ENCODE peak calls at places on chromosomes 4 and X, in six cellular contexts. One of them, this sample, is unnamed.

GRCh38 chr4:94419956-94420355 is 31.8 kb upstream of the PDLIM5 start:
- DNase-seq in WERI-Rb-1: no peak
- DNase-seq in HT1080: peak
- DNase-seq in stimulated activated CD4-positive, alpha-beta T cell treated with anti-CD3 and anti-CD28 coated beads, Interleukin-4, amount 100 ng/mL, for 24 hours: no peak
- DNase-seq in A172: peak
- DNase-seq in A673: peak
- DNase-seq in this sample: peak

GRCh38 chr4:68278045-68278444 is 32.6 kb upstream of the TMPRSS11B start:
- DNase-seq in HT1080: no peak
- DNase-seq in stimulated activated CD4-positive, alpha-beta T cell treated with anti-CD3 and anti-CD28 coated beads, Interleukin-4, amount 100 ng/mL, for 24 hours: no peak
- DNase-seq in A172: no peak
- DNase-seq in A673: no peak
- DNase-seq in WERI-Rb-1: no peak
- DNase-seq in this sample: no peak

GRCh38 chr4:166481739-166482138 is 608.7 kb downstream of the TLL1 start:
- DNase-seq in HT1080: no peak
- DNase-seq in A673: no peak
- DNase-seq in A172: no peak
- DNase-seq in WERI-Rb-1: no peak
- DNase-seq in stimulated activated CD4-positive, alpha-beta T cell treated with anti-CD3 and anti-CD28 coated beads, Interleukin-4, amount 100 ng/mL, for 24 hours: no peak
- DNase-seq in this sample: no peak

GRCh38 chrX:20399728-20400414 is 133.2 kb upstream of the RPS6KA3 start:
- DNase-seq in HT1080: no peak
- DNase-seq in stimulated activated CD4-positive, alpha-beta T cell treated with anti-CD3 and anti-CD28 coated beads, Interleukin-4, amount 100 ng/mL, for 24 hours: no peak
- DNase-seq in A172: no peak
- DNase-seq in WERI-Rb-1: no peak
- DNase-seq in A673: no peak
- DNase-seq in this sample: no peak

GRCh38 chr4:182764137-182764536 is 153.0 kb downstream of the DCTD start:
- DNase-seq in HT1080: peak
- DNase-seq in WERI-Rb-1: no peak
- DNase-seq in A673: no peak
- DNase-seq in stimulated activated CD4-positive, alpha-beta T cell treated with anti-CD3 and anti-CD28 coated beads, Interleukin-4, amount 100 ng/mL, for 24 hours: no peak
- DNase-seq in A172: no peak
- DNase-seq in this sample: no peak

GRCh38 chrX:64192673-64193072 is 12.8 kb downstream of the AMER1 start:
- DNase-seq in A172: no peak
- DNase-seq in HT1080: no peak
- DNase-seq in WERI-Rb-1: no peak
- DNase-seq in stimulated activated CD4-positive, alpha-beta T cell treated with anti-CD3 and anti-CD28 coated beads, Interleukin-4, amount 100 ng/mL, for 24 hours: no peak
- DNase-seq in A673: no peak
- DNase-seq in this sample: no peak

GRCh38 chrX:134625315-134625718 is 33.0 kb downstream of the PLAC1 start:
- DNase-seq in HT1080: no peak
- DNase-seq in A172: no peak
- DNase-seq in WERI-Rb-1: no peak
- DNase-seq in A673: no peak
- DNase-seq in stimulated activated CD4-positive, alpha-beta T cell treated with anti-CD3 and anti-CD28 coated beads, Interleukin-4, amount 100 ng/mL, for 24 hours: no peak
- DNase-seq in this sample: no peak

GRCh38 chr4:3525532-3526430 is 6.4 kb downstream of the LRPAP1 start:
- DNase-seq in HT1080: no peak
- DNase-seq in A172: no peak
- DNase-seq in stimulated activated CD4-positive, alpha-beta T cell treated with anti-CD3 and anti-CD28 coated beads, Interleukin-4, amount 100 ng/mL, for 24 hours: no peak
- DNase-seq in A673: no peak
- DNase-seq in WERI-Rb-1: no peak
- DNase-seq in this sample: no peak

GRCh38 chr4:167196386-167196785 is 37.9 kb downstream of the SPOCK3 start:
- DNase-seq in HT1080: peak
- DNase-seq in stimulated activated CD4-positive, alpha-beta T cell treated with anti-CD3 and anti-CD28 coated beads, Interleukin-4, amount 100 ng/mL, for 24 hours: no peak
- DNase-seq in WERI-Rb-1: no peak
- DNase-seq in A172: peak
- DNase-seq in A673: no peak
- DNase-seq in this sample: no peak

GRCh38 chr4:100261346-100261745 is 71.1 kb upstream of the DDIT4L start:
- DNase-seq in WERI-Rb-1: no peak
- DNase-seq in A172: no peak
- DNase-seq in stimulated activated CD4-positive, alpha-beta T cell treated with anti-CD3 and anti-CD28 coated beads, Interleukin-4, amount 100 ng/mL, for 24 hours: no peak
- DNase-seq in HT1080: no peak
- DNase-seq in A673: no peak
- DNase-seq in this sample: no peak

GRCh38 chrX:27597506-27597905 is 7.4 kb downstream of the DCAF8L2 start:
- DNase-seq in A172: peak
- DNase-seq in stimulated activated CD4-positive, alpha-beta T cell treated with anti-CD3 and anti-CD28 coated beads, Interleukin-4, amount 100 ng/mL, for 24 hours: no peak
- DNase-seq in A673: no peak
- DNase-seq in WERI-Rb-1: no peak
- DNase-seq in HT1080: no peak
- DNase-seq in this sample: no peak

GRCh38 chrX:103637604-103638338 is 9.0 kb downstream of the TCEAL1 start:
- DNase-seq in HT1080: peak
- DNase-seq in A172: no peak
- DNase-seq in stimulated activated CD4-positive, alpha-beta T cell treated with anti-CD3 and anti-CD28 coated beads, Interleukin-4, amount 100 ng/mL, for 24 hours: no peak
- DNase-seq in A673: no peak
- DNase-seq in WERI-Rb-1: no peak
- DNase-seq in this sample: no peak

GRCh38 chrX:36577006-36577405 is 431.2 kb upstream of the FAM47C start:
- DNase-seq in A673: no peak
- DNase-seq in HT1080: peak
- DNase-seq in stimulated activated CD4-positive, alpha-beta T cell treated with anti-CD3 and anti-CD28 coated beads, Interleukin-4, amount 100 ng/mL, for 24 hours: no peak
- DNase-seq in A172: no peak
- DNase-seq in WERI-Rb-1: no peak
- DNase-seq in this sample: no peak

GRCh38 chrX:94400488-94400887 is 726.5 kb downstream of the FAM133A start:
- DNase-seq in HT1080: peak
- DNase-seq in stimulated activated CD4-positive, alpha-beta T cell treated with anti-CD3 and anti-CD28 coated beads, Interleukin-4, amount 100 ng/mL, for 24 hours: no peak
- DNase-seq in A673: no peak
- DNase-seq in WERI-Rb-1: no peak
- DNase-seq in A172: no peak
- DNase-seq in this sample: peak

GRCh38 chr4:138013625-138014024 is 228.5 kb downstream of the SLC7A11 start:
- DNase-seq in stimulated activated CD4-positive, alpha-beta T cell treated with anti-CD3 and anti-CD28 coated beads, Interleukin-4, amount 100 ng/mL, for 24 hours: no peak
- DNase-seq in HT1080: no peak
- DNase-seq in A673: no peak
- DNase-seq in A172: no peak
- DNase-seq in WERI-Rb-1: no peak
- DNase-seq in this sample: no peak

GRCh38 chr4:161522031-161522430 is 641.8 kb downstream of the FSTL5 start:
- DNase-seq in WERI-Rb-1: no peak
- DNase-seq in HT1080: no peak
- DNase-seq in A172: no peak
- DNase-seq in stimulated activated CD4-positive, alpha-beta T cell treated with anti-CD3 and anti-CD28 coated beads, Interleukin-4, amount 100 ng/mL, for 24 hours: no peak
- DNase-seq in A673: peak
- DNase-seq in this sample: no peak

GRCh38 chr4:123832173-123833026 is 435.8 kb downstream of the SPRY1 start:
- DNase-seq in HT1080: peak
- DNase-seq in stimulated activated CD4-positive, alpha-beta T cell treated with anti-CD3 and anti-CD28 coated beads, Interleukin-4, amount 100 ng/mL, for 24 hours: no peak
- DNase-seq in WERI-Rb-1: no peak
- DNase-seq in A673: peak
- DNase-seq in A172: peak
- DNase-seq in this sample: peak